ENCODE peak calls at places on chromosome 16, in seven cellular contexts. B, Z, R, N, D, Y and C are unnamed samples.
A peak's percentile ranks its signal among the peaks of the same experiment; 100 is the strongest.

GRCh38 chr16:30079480-30079879 is 3.7 kb downstream of the PPP4C start:
- DNase-seq in B (no peak), Z (no peak), R (no peak), N (no peak), D (no peak), Y (no peak), C (no peak)

GRCh38 chr16:11542069-11542775 is 44.5 kb downstream of the LITAF start:
- DNase-seq in B (no peak), Z (no peak), R (no peak), N (no peak), D (no peak), Y (no peak), C (no peak)

GRCh38 chr16:48126801-48127644 is 28.8 kb downstream of the ABCC12 start:
- DNase-seq in B (peak; percentile 5), Z (peak; percentile 77), R (no peak), N (peak; percentile 27), D (no peak), Y (no peak), C (no peak)

GRCh38 chr16:66898207-66898606 is 17.9 kb downstream of the PDP2 start:
- DNase-seq in B (no peak), Z (no peak), R (no peak), N (no peak), D (no peak), Y (no peak), C (no peak)

GRCh38 chr16:30121741-30122620 is 1.0 kb downstream of the MAPK3 start:
- DNase-seq in B (no peak), Z (peak; percentile 44), R (no peak), N (peak; percentile 68), D (peak; percentile 75), Y (no peak), C (no peak)

GRCh38 chr16:31179747-31180458 is at the start of gene FUS:
- DNase-seq in B (peak; percentile 94), Z (peak; percentile 90), R (peak; percentile 92), N (peak; percentile 88), D (peak; percentile 94), Y (peak; percentile 96), C (peak; percentile 81)

GRCh38 chr16:68280160-68280559 is 15.8 kb downstream of the SLC7A6 start:
- DNase-seq in B (no peak), Z (no peak), R (no peak), N (no peak), D (no peak), Y (no peak), C (no peak)

GRCh38 chr16:65908568-65908967 is 457.9 kb upstream of the CDH5 start:
- DNase-seq in B (no peak), Z (no peak), R (no peak), N (no peak), D (no peak), Y (no peak), C (no peak)

GRCh38 chr16:3027488-3027795 is 3.6 kb downstream of the THOC6 start:
- DNase-seq in B (no peak), Z (no peak), R (no peak), N (no peak), D (no peak), Y (no peak), C (no peak)

GRCh38 chr16:85655216-85656129 is 33.3 kb downstream of the GINS2 start:
- DNase-seq in B (no peak), Z (no peak), R (no peak), N (no peak), D (no peak), Y (no peak), C (no peak)

GRCh38 chr16:46748775-46749705 is 896 bp upstream of the MYLK3 start:
- DNase-seq in B (peak; percentile 92), Z (no peak), R (no peak), N (peak; percentile 75), D (no peak), Y (peak; percentile 77), C (no peak)

GRCh38 chr16:53356478-53357207 is 77.6 kb upstream of the RBL2 start:
- DNase-seq in B (no peak), Z (no peak), R (no peak), N (no peak), D (no peak), Y (no peak), C (no peak)

GRCh38 chr16:8026450-8026849 is 563.9 kb downstream of the TMEM114 start:
- DNase-seq in B (peak; percentile 77), Z (no peak), R (no peak), N (no peak), D (no peak), Y (peak; percentile 1), C (no peak)

GRCh38 chr16:72832640-72833039 is 215.3 kb downstream of the ZFHX3 start:
- DNase-seq in B (peak; percentile 71), Z (peak; percentile 79), R (peak; percentile 63), N (peak; percentile 89), D (peak; percentile 89), Y (peak; percentile 67), C (peak; percentile 24)

GRCh38 chr16:14132696-14133048 is 61.6 kb downstream of the MRTFB start:
- DNase-seq in B (no peak), Z (no peak), R (no peak), N (no peak), D (no peak), Y (peak; percentile 39), C (no peak)

GRCh38 chr16:4244254-4244812 is 2.5 kb upstream of the SRL start:
- DNase-seq in B (peak; percentile 72), Z (no peak), R (no peak), N (no peak), D (no peak), Y (no peak), C (no peak)

GRCh38 chr16:31073823-31074072 is 292 bp downstream of the ZNF668 start:
- DNase-seq in B (no peak), Z (no peak), R (no peak), N (no peak), D (no peak), Y (no peak), C (no peak)

GRCh38 chr16:64892843-64893242 is 229.0 kb downstream of the CDH11 start:
- DNase-seq in B (no peak), Z (no peak), R (no peak), N (no peak), D (no peak), Y (no peak), C (no peak)

GRCh38 chr16:1788095-1788707 is 5.3 kb downstream of the IGFALS start:
- DNase-seq in B (no peak), Z (no peak), R (no peak), N (peak; percentile 13), D (peak; percentile 23), Y (no peak), C (no peak)

GRCh38 chr16:20348365-20349185 is 3.9 kb downstream of the UMOD start:
- DNase-seq in B (no peak), Z (no peak), R (no peak), N (no peak), D (peak; percentile 32), Y (no peak), C (no peak)
- TF ChIP-seq CTCF in B (no peak), Z (no peak), R (no peak), N (no peak), D (no peak), Y (no peak), C (peak; percentile 10)

GRCh38 chr16:49855280-49855821 is 561 bp downstream of the ZNF423 start:
- DNase-seq in B (peak; percentile 93), Z (peak; percentile 78), R (no peak), N (peak; percentile 89), D (peak; percentile 94), Y (peak; percentile 87), C (no peak)

GRCh38 chr16:49858200-49859129 is 2.6 kb upstream of the ZNF423 start:
- DNase-seq in B (peak; percentile 74), Z (peak; percentile 37), R (no peak), N (peak; percentile 72), D (peak; percentile 74), Y (peak; percentile 18), C (no peak)

GRCh38 chr16:49855822-49856740 is at the start of gene ZNF423:
- DNase-seq in B (peak; percentile 66), Z (no peak), R (no peak), N (peak; percentile 40), D (peak; percentile 66), Y (peak; percentile 20), C (no peak)

GRCh38 chr16:49857423-49858181 is 1.7 kb upstream of the ZNF423 start:
- DNase-seq in B (peak; percentile 80), Z (peak; percentile 41), R (no peak), N (peak; percentile 74), D (peak; percentile 84), Y (peak; percentile 72), C (peak; percentile 39)

GRCh38 chr16:49856741-49857330 is 924 bp upstream of the ZNF423 start:
- DNase-seq in B (peak; percentile 87), Z (peak; percentile 66), R (peak; percentile 62), N (peak; percentile 86), D (peak; percentile 86), Y (peak; percentile 51), C (no peak)
- TF ChIP-seq CTCF in B (peak; percentile 37), Z (peak; percentile 14), R (no peak), N (peak; percentile 48), D (no peak), Y (peak; percentile 19), C (peak; percentile 42)

DNA sequence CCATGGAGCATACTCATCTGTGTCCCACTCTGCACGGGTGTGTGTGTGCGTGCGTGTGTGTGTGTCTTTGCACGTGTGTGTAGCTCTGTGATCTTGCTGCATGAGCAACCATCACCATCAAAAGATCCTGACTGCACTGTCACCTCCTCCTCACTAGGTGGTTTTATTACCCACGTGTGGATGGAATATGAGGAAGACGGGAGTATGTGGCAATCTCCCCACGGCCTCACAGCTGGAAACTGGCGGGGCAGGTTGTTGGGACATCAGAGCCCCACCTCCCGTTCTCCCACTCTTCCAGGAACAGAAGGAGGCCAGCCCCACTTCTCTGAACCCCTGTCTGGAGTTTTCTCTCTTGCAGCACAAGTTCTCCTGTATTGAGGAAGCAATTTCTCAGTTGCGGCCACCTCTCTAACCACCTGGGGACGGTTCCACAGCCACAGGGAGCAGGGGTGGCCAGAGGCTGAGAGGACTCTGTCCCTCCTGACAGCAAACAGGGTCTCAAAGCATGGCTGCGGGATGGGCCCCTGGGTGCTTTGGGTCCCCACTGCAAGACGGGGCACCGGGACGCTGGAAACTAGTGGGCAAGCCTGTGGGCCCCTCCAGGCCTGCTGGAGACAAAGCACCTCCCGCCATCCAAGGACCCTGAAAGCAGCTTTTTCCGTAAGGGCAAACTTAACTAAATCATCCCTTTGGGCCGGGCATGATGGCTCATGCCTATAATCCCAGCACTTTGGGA is 27.9 kb upstream of the ATP2C2 start:
- DNase-seq in B (no peak), Z (peak; percentile 76), R (no peak), N (no peak), D (peak; percentile 82), Y (no peak), C (no peak)
- TF ChIP-seq CTCF in B (no peak), Z (no peak), R (no peak), N (no peak), D (no peak), Y (no peak), C (no peak)

DNA sequence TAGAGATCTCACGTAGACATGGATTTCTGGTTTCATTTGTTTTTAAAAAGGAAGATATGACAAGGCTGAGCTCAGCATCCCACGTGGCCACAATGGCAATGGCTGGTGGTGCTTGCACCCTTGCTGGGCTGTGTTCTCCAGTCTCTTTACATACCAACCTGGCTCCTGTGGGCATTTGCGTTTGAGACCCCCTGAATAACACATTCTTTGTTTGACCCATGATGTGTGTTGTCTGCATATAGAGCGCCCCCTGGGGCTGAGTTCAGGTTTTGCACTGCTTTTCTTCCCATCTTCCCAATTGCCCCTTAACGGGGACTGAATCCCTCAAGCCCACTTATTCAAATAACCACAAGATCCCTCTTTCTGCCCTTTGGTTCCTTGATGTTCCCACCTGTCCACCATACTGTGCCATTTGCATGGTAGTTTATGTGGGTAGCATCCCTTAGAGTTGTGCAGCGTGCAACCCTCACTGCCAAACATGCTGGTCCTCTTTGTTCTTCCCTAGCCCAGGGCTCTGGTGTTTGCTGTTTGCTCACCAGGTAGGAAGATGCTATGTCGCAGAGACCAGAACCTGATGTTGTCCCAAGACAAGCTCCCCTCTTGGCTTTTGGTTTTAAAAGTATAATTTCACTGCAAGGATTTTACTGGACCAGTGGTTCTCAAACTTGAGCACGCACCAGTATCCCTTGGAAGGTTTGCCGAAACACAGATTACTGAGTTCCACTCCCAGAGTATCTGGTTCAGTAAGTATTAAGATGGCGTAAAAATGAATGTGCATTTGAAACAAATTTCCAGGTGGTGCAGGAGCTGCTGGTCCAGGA is 38.5 kb upstream of the NKD1 start:
- DNase-seq in B (peak; percentile 8), Z (no peak), R (no peak), N (no peak), D (peak; percentile 36), Y (peak; percentile 48), C (no peak)
- TF ChIP-seq CTCF in B (peak; percentile 77), Z (no peak), R (peak; percentile 51), N (peak; percentile 30), D (peak; percentile 37), Y (peak; percentile 85), C (peak; percentile 65)